ENCODE peak calls at places on chromosomes 4 and X, in six cellular contexts. W, Q, L, F, D and U are unnamed samples.

GRCh38 chrX:9882669-9883446 is 84.3 kb upstream of the CLDN34 start:
- DNase-seq in D (no peak), Q (no peak), W (peak; percentile 34), L (no peak), F (no peak), U (no peak)

GRCh38 chr4:132592340-132592739 is 556.8 kb upstream of the PCDH10 start:
- DNase-seq in L (peak; percentile 13), D (no peak), F (no peak), W (no peak), Q (no peak), U (no peak)

GRCh38 chr4:40984051-40984450 is 230.3 kb downstream of the APBB2 start:
- DNase-seq in W (no peak), D (no peak), F (no peak), Q (no peak), L (no peak), U (no peak)

GRCh38 chr4:103443324-103443723 is 245.2 kb upstream of the CENPE start:
- DNase-seq in L (no peak), Q (no peak), D (no peak), F (no peak), W (no peak), U (peak; percentile 43)

GRCh38 chr4:184824776-184825393 is 883 bp downstream of the ACSL1 start:
- DNase-seq in W (no peak), F (no peak), L (no peak), D (no peak), Q (peak; percentile 69), U (no peak)

GRCh38 chrX:102599084-102599949 is at the start of gene ARMCX5:
- DNase-seq in Q (peak; percentile 77), F (peak; percentile 71), D (peak; percentile 83), W (peak; percentile 75), L (peak; percentile 62), U (peak; percentile 76)

GRCh38 chr4:70225824-70226223 is at the start of gene FDCSP:
- DNase-seq in F (no peak), L (no peak), W (no peak), Q (no peak), D (no peak), U (no peak)

GRCh38 chrX:148365233-148365632 is 135.2 kb upstream of the AFF2 start:
- DNase-seq in Q (no peak), F (no peak), L (no peak), W (no peak), D (no peak), U (no peak)

GRCh38 chrX:131588995-131589394 is 45.1 kb downstream of the OR13H1 start:
- DNase-seq in F (no peak), Q (no peak), W (no peak), D (peak; percentile 3), L (no peak), U (no peak)

GRCh38 chrX:131729295-131729694 is 185.4 kb downstream of the OR13H1 start:
- DNase-seq in L (no peak), D (no peak), W (peak; percentile 87), Q (no peak), F (peak; percentile 80), U (no peak)

GRCh38 chr4:74311696-74312313 is 3.5 kb downstream of the EPGN start:
- DNase-seq in Q (no peak), F (peak; percentile 64), W (no peak), L (no peak), D (peak; percentile 64), U (peak; percentile 62)

GRCh38 chr4:77146426-77147399 is 10.3 kb upstream of the CCNG2 start:
- DNase-seq in L (no peak), F (no peak), Q (no peak), W (no peak), D (no peak), U (peak; percentile 54)

GRCh38 chr4:105551968-105552746 is at the start of gene ARHGEF38:
- DNase-seq in L (peak; percentile 12), F (peak; percentile 42), Q (no peak), D (peak; percentile 96), W (peak; percentile 56), U (peak; percentile 1)

GRCh38 chrX:12946838-12947544 is 27.9 kb upstream of the TMSB4X start:
- DNase-seq in L (peak; percentile 79), F (peak; percentile 71), D (peak; percentile 68), Q (no peak), W (peak; percentile 83), U (peak; percentile 76)

GRCh38 chr4:32569844-32570243 is 1849.7 kb downstream of the PCDH7 start:
- DNase-seq in W (no peak), F (no peak), D (peak; percentile 2), L (no peak), Q (no peak), U (no peak)

GRCh38 chrX:148309413-148309812 is 191.0 kb upstream of the AFF2 start:
- DNase-seq in F (no peak), L (no peak), D (no peak), W (no peak), Q (no peak), U (no peak)

GRCh38 chrX:96181571-96181970 is 503.1 kb upstream of the DIAPH2 start:
- DNase-seq in L (no peak), F (no peak), W (no peak), D (no peak), Q (no peak), U (no peak)

GRCh38 chr4:78058591-78059523 is 1.7 kb downstream of the FRAS1 start:
- DNase-seq in F (no peak), D (peak; percentile 49), L (peak; percentile 71), W (peak; percentile 44), Q (peak; percentile 80), U (peak; percentile 5)

GRCh38 chr4:139484861-139485311 is 31.0 kb downstream of the RAB33B start:
- DNase-seq in L (no peak), F (no peak), Q (no peak), W (no peak), D (peak; percentile 17), U (no peak)

GRCh38 chr4:119005888-119006287 is 117.2 kb downstream of the SYNPO2 start:
- DNase-seq in D (no peak), L (no peak), W (no peak), F (no peak), Q (no peak), U (no peak)

DNA sequence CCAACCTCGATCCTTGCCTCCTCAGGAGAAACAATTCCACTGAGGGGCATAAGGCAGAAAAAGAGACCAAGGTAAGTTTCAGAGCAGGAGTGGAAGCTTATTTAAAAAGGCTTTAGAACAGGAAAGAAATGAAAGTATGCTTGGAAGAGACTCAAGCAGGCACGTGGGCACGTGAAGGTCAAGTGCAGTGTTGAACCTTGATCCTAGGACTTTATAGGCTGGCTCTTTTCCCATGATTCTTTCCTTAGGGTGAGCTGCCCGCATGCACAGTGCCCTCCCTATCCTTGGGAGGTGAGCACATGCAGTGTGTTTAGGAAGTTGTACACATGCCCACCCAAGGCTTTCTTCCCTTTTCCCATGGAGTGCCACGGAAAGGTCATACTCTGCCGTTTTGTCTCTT is 4.0 kb upstream of the PI4K2B start:
- DNase-seq in Q (no peak), L (no peak), F (no peak), D (no peak), W (no peak), U (no peak)
- TF ChIP-seq CTCF in Q (no peak), L (no peak), F (no peak), D (no peak), W (no peak), U (no peak)

DNA sequence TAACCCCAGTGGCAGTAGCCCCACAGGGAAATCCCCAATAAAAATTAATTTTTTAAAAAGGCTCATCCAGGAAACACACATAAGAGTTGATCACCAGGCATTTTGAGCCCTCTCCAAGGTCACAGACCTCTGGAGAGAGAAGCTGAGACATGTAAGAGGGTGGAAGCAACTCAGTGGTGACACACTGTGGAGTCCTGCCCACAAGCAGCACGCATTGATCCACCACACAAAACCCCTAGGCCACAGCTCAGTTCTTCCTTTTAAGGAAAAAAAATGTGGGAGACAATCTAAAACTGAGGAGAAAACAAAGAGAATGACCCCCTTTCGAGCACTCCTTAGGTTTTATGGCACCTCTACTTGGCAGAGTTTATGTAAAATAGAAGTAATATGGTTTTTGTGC is 71.7 kb upstream of the S100G start:
- DNase-seq in F (no peak), D (no peak), Q (no peak), L (no peak), W (no peak), U (peak; percentile 28)
- TF ChIP-seq CTCF in F (no peak), D (no peak), Q (no peak), L (no peak), W (no peak), U (no peak)

DNA sequence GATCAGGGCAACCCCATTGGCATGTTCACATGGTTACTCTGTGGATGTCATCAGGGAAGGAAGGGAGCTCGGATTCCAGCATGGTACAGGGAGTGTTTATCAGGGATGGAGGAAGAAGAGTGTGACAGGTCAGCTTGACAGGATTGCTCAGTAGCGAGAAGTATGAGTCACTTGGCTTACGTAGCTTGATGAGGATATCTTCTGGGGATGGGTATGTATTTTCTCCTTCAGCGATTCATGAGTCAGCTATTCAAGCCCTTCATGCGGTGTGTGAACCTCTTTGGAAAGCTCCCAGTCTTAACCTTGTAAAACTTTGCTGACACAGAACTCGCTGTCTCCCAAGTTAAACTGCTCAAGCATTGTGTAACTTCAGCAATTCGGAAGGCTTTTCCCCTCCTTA is 275.4 kb downstream of the ARHGAP10 start:
- DNase-seq in F (peak; percentile 90), W (no peak), Q (no peak), D (peak; percentile 11), L (no peak), U (peak; percentile 98)
- TF ChIP-seq CTCF in F (no peak), W (no peak), Q (no peak), D (no peak), L (no peak), U (no peak)

GRCh38 chr4:125432078-125432477 is 117.3 kb downstream of the FAT4 start:
- DNase-seq in F (no peak), W (no peak), L (peak; percentile 44), D (no peak), Q (no peak), U (peak; percentile 12)
- TF ChIP-seq CTCF in F (no peak), W (no peak), L (no peak), D (no peak), Q (no peak), U (peak; percentile 28)

GRCh38 chr4:121307441-121308327 is 73.1 kb downstream of the QRFPR start:
- DNase-seq in Q (no peak), D (peak; percentile 3), W (no peak), L (peak; percentile 45), F (peak; percentile 31), U (peak; percentile 43)
- TF ChIP-seq CTCF in Q (peak; percentile 26), D (peak; percentile 24), W (peak; percentile 62), L (peak; percentile 55), F (peak; percentile 76), U (peak; percentile 85)

GRCh38 chr4:185841451-185841850 is 29.5 kb upstream of the SORBS2 start:
- DNase-seq in L (no peak), D (peak; percentile 78), Q (no peak), F (no peak), W (no peak), U (no peak)
- TF ChIP-seq CTCF in L (no peak), D (no peak), Q (no peak), F (no peak), W (no peak), U (no peak)

GRCh38 chr4:99998062-99998880 is 48.2 kb upstream of the H2AZ1 start:
- DNase-seq in W (no peak), D (peak; percentile 2), L (no peak), Q (no peak), F (peak; percentile 31), U (peak; percentile 61)
- TF ChIP-seq CTCF in W (no peak), D (peak; percentile 17), L (no peak), Q (no peak), F (peak; percentile 27), U (peak; percentile 80)